ENCODE peak calls at places on chromosomes 4 and X, in four cellular contexts. H is K562, L is HCT116, X is H1. R is an unnamed sample.

GRCh38 chr4:183118585-183118984 is 19.5 kb downstream of the WWC2 start:
- DNase-seq in L (no peak), X (no peak), H (no peak), R (no peak)

GRCh38 chr4:25890653-25891485 is 23.2 kb upstream of the SMIM20 start:
- DNase-seq in X (peak; percentile 54), L (no peak), H (no peak), R (peak; percentile 46)

GRCh38 chrX:54064564-54064963 is 20.3 kb upstream of the PHF8 start:
- DNase-seq in L (no peak), X (no peak), H (no peak), R (no peak)

GRCh38 chr4:185587444-185588161 is 52.3 kb upstream of the PDLIM3 start:
- DNase-seq in L (no peak), X (peak; percentile 77), H (no peak), R (no peak)

GRCh38 chrX:46333550-46333949 is 211.7 kb downstream of the ZNF674 start:
- DNase-seq in H (no peak), X (no peak), L (no peak), R (no peak)

GRCh38 chr4:121950212-121950679 is 1.6 kb downstream of the TRPC3 start:
- DNase-seq in H (peak; percentile 78), L (peak; percentile 21), X (peak; percentile 99), R (peak; percentile 70)

GRCh38 chr4:108685036-108685686 is 34.8 kb downstream of the OSTC start:
- DNase-seq in X (no peak), L (no peak), H (peak; percentile 27), R (no peak)

GRCh38 chr4:39362827-39363226 is 3.3 kb downstream of the RFC1 start:
- DNase-seq in X (no peak), L (no peak), H (no peak), R (no peak)

GRCh38 chrX:48854898-48855297 is 19.5 kb upstream of the PCSK1N start:
- DNase-seq in X (no peak), L (peak; percentile 3), H (no peak), R (no peak)

GRCh38 chrX:43663173-43663572 is 7.1 kb downstream of the MAOA start:
- DNase-seq in L (no peak), X (no peak), H (no peak), R (no peak)

GRCh38 chrX:54182864-54183613 is at the start of gene FAM120C:
- DNase-seq in H (peak; percentile 86), L (peak; percentile 56), X (peak; percentile 60), R (peak; percentile 61)

GRCh38 chrX:152259150-152259549 is 120.8 kb upstream of the MAGEA10 start:
- DNase-seq in X (no peak), L (no peak), H (no peak), R (no peak)

GRCh38 chr4:77854431-77855111 is 8.1 kb upstream of the MRPL1 start:
- DNase-seq in L (no peak), H (no peak), X (no peak), R (no peak)

GRCh38 chr4:13611283-13611842 is 16.2 kb downstream of the BOD1L1 start:
- DNase-seq in L (no peak), X (no peak), H (no peak), R (no peak)

GRCh38 chrX:114508836-114509235 is 75.0 kb upstream of the HTR2C start:
- DNase-seq in X (no peak), H (no peak), L (no peak), R (no peak)

GRCh38 chrX:130111220-130111934 is 1.1 kb upstream of the ELF4 start:
- DNase-seq in X (peak; percentile 48), H (no peak), L (no peak), R (no peak)

GRCh38 chr4:163137581-163137980 is 29.1 kb downstream of the NAF1 start:
- DNase-seq in X (no peak), H (no peak), L (no peak), R (no peak)

GRCh38 chr4:85455942-85456341 is 19.0 kb upstream of the ARHGAP24 start:
- DNase-seq in H (no peak), X (no peak), L (no peak), R (no peak)

GRCh38 chr4:28723371-28723770 is 1862.7 kb downstream of the STIM2 start:
- DNase-seq in L (no peak), H (no peak), X (no peak), R (no peak)

GRCh38 chrX:8755813-8756212 is 23.9 kb upstream of the ANOS1 start:
- DNase-seq in H (no peak), L (no peak), X (no peak), R (no peak)

GRCh38 chr4:123397276-123398150 is 918 bp downstream of the SPRY1 start:
- DNase-seq in H (no peak), X (peak; percentile 80), L (peak; percentile 47), R (peak; percentile 22)

GRCh38 chr4:111506706-111507105 is 638.5 kb upstream of the FAM241A start:
- DNase-seq in H (no peak), X (no peak), L (no peak), R (no peak)

GRCh38 chr4:39664828-39665731 is 26.4 kb upstream of the SMIM14 start:
- DNase-seq in L (no peak), H (no peak), X (no peak), R (no peak)

GRCh38 chr4:102608190-102608589 is 107.0 kb downstream of the NFKB1 start:
- DNase-seq in H (no peak), L (no peak), X (no peak), R (no peak)

GRCh38 chr4:7154351-7154981 is 37.9 kb upstream of the SORCS2 start:
- DNase-seq in X (no peak), L (no peak), H (no peak), R (no peak)

GRCh38 chr4:129526812-129527211 is 430.9 kb downstream of the C4orf33 start:
- DNase-seq in L (peak; percentile 21), H (no peak), X (no peak), R (no peak)

GRCh38 chr4:23429497-23429896 is 460.4 kb downstream of the PPARGC1A start:
- DNase-seq in X (no peak), H (no peak), L (no peak), R (no peak)

GRCh38 chr4:1081689-1082040 is 31.7 kb downstream of the RNF212 start:
- DNase-seq in X (no peak), H (no peak), L (no peak), R (no peak)

GRCh38 chrX:103441878-103442535 is 65.7 kb downstream of the BEX3 start:
- DNase-seq in L (no peak), H (no peak), X (no peak), R (no peak)

GRCh38 chr4:173490817-173491518 is 39.1 kb downstream of the HAND2 start:
- DNase-seq in X (no peak), H (no peak), L (no peak), R (no peak)

GRCh38 chr4:73831569-73831968 is 4.9 kb upstream of the CXCL6 start:
- DNase-seq in L (no peak), X (no peak), H (no peak), R (no peak)

GRCh38 chr4:187118166-187118565 is 394.5 kb upstream of the FAT1 start:
- DNase-seq in H (no peak), X (no peak), L (no peak), R (no peak)

GRCh38 chr4:87896020-87896621 is 63.4 kb downstream of the MEPE start:
- DNase-seq in L (peak; percentile 87), X (no peak), H (no peak), R (peak; percentile 25)

GRCh38 chr4:111512081-111512774 is 633.0 kb upstream of the FAM241A start:
- DNase-seq in X (no peak), H (no peak), L (peak; percentile 4), R (no peak)

GRCh38 chr4:87410157-87410556 is 12.2 kb upstream of the NUDT9 start:
- DNase-seq in L (no peak), H (no peak), X (no peak), R (no peak)

GRCh38 chr4:68375667-68376559 is 26.0 kb upstream of the YTHDC1 start:
- DNase-seq in X (peak; percentile 66), L (peak; percentile 81), H (peak; percentile 24), R (no peak)
- TF ChIP-seq ZNF274 in X (no peak), L (no peak), H (no peak), R (no peak)

DNA sequence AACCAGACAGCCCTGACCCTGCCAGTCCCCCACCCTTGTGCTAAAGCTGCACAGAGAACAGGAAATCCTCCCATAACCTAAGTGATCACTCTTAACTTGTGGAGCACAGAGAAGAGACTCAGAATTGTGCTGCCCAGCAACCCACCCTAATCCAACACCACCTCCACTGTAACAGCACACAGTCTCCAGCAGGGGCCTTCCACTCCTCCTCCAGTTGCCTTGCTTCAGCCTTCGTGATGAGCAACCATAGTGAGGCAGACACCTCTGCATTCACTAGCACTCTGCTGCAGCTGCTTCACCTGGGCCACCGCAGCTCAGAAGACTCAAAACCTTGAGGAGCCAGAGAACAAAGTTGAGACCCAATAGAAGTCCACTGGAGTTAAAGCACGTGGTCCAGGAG is 7.9 kb upstream of the UGT2B4 start:
- DNase-seq in L (no peak), X (no peak), H (no peak), R (no peak)
- TF ChIP-seq ZNF274 in L (no peak), X (no peak), H (no peak), R (no peak)

DNA sequence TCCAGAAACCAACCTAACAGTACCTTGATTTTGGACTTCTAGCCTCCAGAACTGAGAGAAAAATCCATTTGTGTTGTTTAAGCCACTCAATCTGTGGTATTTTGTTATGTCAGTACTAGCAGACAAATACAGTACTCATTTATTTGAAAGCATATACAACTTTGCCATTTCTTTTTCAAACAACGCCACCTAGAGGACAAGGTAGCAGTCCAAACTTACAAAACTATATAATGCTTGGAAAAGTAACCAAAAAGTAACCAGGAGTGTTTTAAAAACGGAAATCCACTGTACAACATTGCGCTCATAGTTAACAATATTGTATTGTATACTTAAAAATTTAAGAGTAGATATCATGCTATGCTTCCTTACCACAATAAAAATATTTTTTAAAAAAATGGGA is 37.0 kb upstream of the FGF13 start:
- DNase-seq in X (no peak), L (no peak), H (peak; percentile 3), R (no peak)
- TF ChIP-seq ZNF274 in X (no peak), L (no peak), H (no peak), R (no peak)

DNA sequence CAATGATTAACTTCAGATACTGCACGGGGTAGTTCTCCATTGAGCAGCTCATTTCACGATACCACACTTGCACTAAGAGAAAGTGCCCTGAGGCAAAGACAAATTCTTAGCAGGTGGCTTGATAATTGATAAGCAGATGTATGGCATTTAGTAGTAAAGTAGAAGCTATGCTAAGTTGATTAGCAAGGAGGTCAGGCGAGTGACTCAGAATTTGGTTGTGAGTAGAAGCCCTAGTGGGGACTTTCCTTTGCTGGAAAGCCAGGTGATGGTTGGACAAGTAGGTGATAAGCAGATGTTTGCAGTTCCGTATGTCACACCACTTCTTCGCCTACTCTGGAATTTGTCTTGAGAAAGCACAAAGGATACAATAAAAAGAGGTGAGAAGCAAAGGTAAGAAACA is 58.7 kb downstream of the TLL1 start:
- DNase-seq in H (no peak), L (no peak), X (no peak), R (no peak)
- TF ChIP-seq ZNF274 in H (no peak), L (no peak), X (no peak), R (no peak)

DNA sequence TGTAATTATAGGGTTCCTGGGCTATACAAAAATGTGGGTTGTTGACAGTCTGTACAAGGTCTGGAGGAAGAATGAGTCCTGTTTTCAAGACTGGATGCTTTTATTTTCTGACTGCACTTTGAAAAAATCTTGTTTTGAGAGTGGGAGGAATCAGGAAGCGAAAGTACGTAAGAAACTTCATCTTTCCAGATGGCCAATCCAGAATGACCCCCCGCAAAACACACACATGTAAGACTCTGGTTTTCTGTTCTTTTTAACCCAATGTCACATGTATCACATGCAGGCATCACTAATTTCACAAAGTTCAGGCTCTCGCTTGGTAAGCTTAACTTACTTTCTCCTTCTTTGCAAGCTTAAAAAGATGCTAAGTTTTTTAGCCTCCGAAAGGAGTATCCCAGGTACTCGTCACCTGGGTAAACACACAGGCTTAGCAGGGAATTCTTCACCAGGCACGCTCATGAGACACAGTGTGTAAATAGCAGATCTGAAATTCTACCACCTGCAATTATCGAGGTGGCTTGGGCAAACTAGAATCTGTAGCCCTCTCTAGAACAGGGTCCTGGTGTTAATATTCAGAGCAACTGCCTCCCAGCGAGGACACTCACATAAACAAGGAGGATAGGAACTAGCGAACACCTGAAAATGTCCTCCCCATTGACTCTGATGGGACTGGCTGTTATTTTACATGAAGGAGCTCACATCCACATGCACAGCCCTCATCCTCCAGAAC is 90.7 kb downstream of the NSUN7 start:
- DNase-seq in X (no peak), L (no peak), H (no peak), R (no peak)
- TF ChIP-seq ZNF274 in X (no peak), L (no peak), H (no peak), R (no peak)

R was measured in NT2/D1.